ENCODE peak calls at places on chromosomes 11 and 22, in nine cellular contexts. One of them, this sample, is unnamed.

GRCh38 chr11:33775064-33775807 is 916 bp upstream of the FBXO3 start:
- DNase-seq in A549: no peak
- DNase-seq in H54: no peak
- DNase-seq in RCC 7860: no peak
- DNase-seq in nephron progenitor cell: no peak
- DNase-seq in ovary: no peak
- DNase-seq in brain microvascular endothelial cell: no peak
- DNase-seq in BJ: no peak
- DNase-seq in substantia nigra: no peak
- DNase-seq in this sample: no peak

GRCh38 chr11:1225386-1226225 is 2.7 kb downstream of the MUC5B start:
- DNase-seq in A549: no peak
- DNase-seq in ovary: no peak
- DNase-seq in nephron progenitor cell: no peak
- DNase-seq in H54: no peak
- DNase-seq in BJ: no peak
- DNase-seq in brain microvascular endothelial cell: no peak
- DNase-seq in RCC 7860: no peak
- DNase-seq in substantia nigra: no peak
- DNase-seq in this sample: no peak

GRCh38 chr22:48760481-48761238 is 1067.0 kb downstream of the BRD1 start:
- DNase-seq in BJ: no peak
- DNase-seq in A549: no peak
- DNase-seq in brain microvascular endothelial cell: no peak
- DNase-seq in H54: no peak
- DNase-seq in RCC 7860: no peak
- DNase-seq in nephron progenitor cell: no peak
- DNase-seq in substantia nigra: no peak
- DNase-seq in ovary: peak
- DNase-seq in this sample: no peak

GRCh38 chr11:59186130-59186594 is 14.2 kb downstream of the DTX4 start:
- DNase-seq in RCC 7860: no peak
- DNase-seq in H54: peak
- DNase-seq in BJ: no peak
- DNase-seq in A549: peak
- DNase-seq in substantia nigra: no peak
- DNase-seq in brain microvascular endothelial cell: no peak
- DNase-seq in nephron progenitor cell: peak
- DNase-seq in ovary: no peak
- DNase-seq in this sample: peak

GRCh38 chr22:23779083-23779482 is 6.4 kb downstream of the MMP11 start:
- DNase-seq in ovary: no peak
- DNase-seq in RCC 7860: no peak
- DNase-seq in H54: no peak
- DNase-seq in substantia nigra: no peak
- DNase-seq in brain microvascular endothelial cell: no peak
- DNase-seq in nephron progenitor cell: no peak
- DNase-seq in BJ: no peak
- DNase-seq in A549: no peak
- DNase-seq in this sample: no peak

GRCh38 chr11:8682219-8683114 is at the start of the genes RPL27A and TRIM66:
- DNase-seq in A549: peak
- DNase-seq in brain microvascular endothelial cell: peak
- DNase-seq in ovary: peak
- DNase-seq in nephron progenitor cell: peak
- DNase-seq in H54: peak
- DNase-seq in RCC 7860: peak
- DNase-seq in BJ: peak
- DNase-seq in substantia nigra: peak
- DNase-seq in this sample: peak

GRCh38 chr11:74057251-74058151 is 48.6 kb upstream of the UCP3 start:
- DNase-seq in substantia nigra: no peak
- DNase-seq in BJ: no peak
- DNase-seq in A549: no peak
- DNase-seq in ovary: no peak
- DNase-seq in nephron progenitor cell: no peak
- DNase-seq in H54: peak
- DNase-seq in brain microvascular endothelial cell: peak
- DNase-seq in RCC 7860: no peak
- DNase-seq in this sample: no peak

GRCh38 chr11:47768090-47768620 is 1.0 kb upstream of the FNBP4 start:
- DNase-seq in ovary: peak
- DNase-seq in H54: peak
- DNase-seq in substantia nigra: no peak
- DNase-seq in BJ: peak
- DNase-seq in brain microvascular endothelial cell: peak
- DNase-seq in nephron progenitor cell: peak
- DNase-seq in A549: peak
- DNase-seq in RCC 7860: peak
- DNase-seq in this sample: no peak

GRCh38 chr22:19181786-19182471 is 3.4 kb upstream of the SLC25A1 start:
- DNase-seq in H54: no peak
- DNase-seq in nephron progenitor cell: no peak
- DNase-seq in BJ: no peak
- DNase-seq in ovary: no peak
- DNase-seq in substantia nigra: no peak
- DNase-seq in A549: no peak
- DNase-seq in RCC 7860: no peak
- DNase-seq in brain microvascular endothelial cell: no peak
- DNase-seq in this sample: no peak

GRCh38 chr11:3091846-3092602 is 34.8 kb upstream of the CARS1 start:
- DNase-seq in brain microvascular endothelial cell: peak
- DNase-seq in substantia nigra: peak
- DNase-seq in RCC 7860: peak
- DNase-seq in H54: peak
- DNase-seq in BJ: no peak
- DNase-seq in nephron progenitor cell: peak
- DNase-seq in ovary: peak
- DNase-seq in A549: peak
- DNase-seq in this sample: peak

GRCh38 chr11:46918087-46918751 is at the start of gene LRP4:
- DNase-seq in RCC 7860: no peak
- DNase-seq in BJ: no peak
- DNase-seq in ovary: peak
- DNase-seq in substantia nigra: peak
- DNase-seq in nephron progenitor cell: peak
- DNase-seq in brain microvascular endothelial cell: no peak
- DNase-seq in A549: peak
- DNase-seq in H54: no peak
- DNase-seq in this sample: peak

GRCh38 chr11:70637186-70637800 is 239.0 kb downstream of the CTTN start:
- DNase-seq in brain microvascular endothelial cell: no peak
- DNase-seq in A549: no peak
- DNase-seq in H54: no peak
- DNase-seq in substantia nigra: no peak
- DNase-seq in ovary: no peak
- DNase-seq in BJ: no peak
- DNase-seq in nephron progenitor cell: no peak
- DNase-seq in RCC 7860: no peak
- DNase-seq in this sample: no peak

GRCh38 chr11:8707541-8708270 is 25.1 kb downstream of the RPL27A start:
- DNase-seq in substantia nigra: no peak
- DNase-seq in brain microvascular endothelial cell: no peak
- DNase-seq in nephron progenitor cell: no peak
- DNase-seq in BJ: no peak
- DNase-seq in RCC 7860: no peak
- DNase-seq in H54: no peak
- DNase-seq in A549: no peak
- DNase-seq in ovary: peak
- DNase-seq in this sample: peak

GRCh38 chr22:33476716-33477115 is 418.5 kb upstream of the SYN3 start:
- DNase-seq in nephron progenitor cell: no peak
- DNase-seq in H54: peak
- DNase-seq in substantia nigra: no peak
- DNase-seq in ovary: no peak
- DNase-seq in A549: peak
- DNase-seq in brain microvascular endothelial cell: peak
- DNase-seq in BJ: no peak
- DNase-seq in RCC 7860: peak
- DNase-seq in this sample: no peak

GRCh38 chr11:81070948-81071347 is 1630.1 kb upstream of the TENM4 start:
- DNase-seq in nephron progenitor cell: no peak
- DNase-seq in ovary: no peak
- DNase-seq in substantia nigra: no peak
- DNase-seq in A549: no peak
- DNase-seq in H54: no peak
- DNase-seq in brain microvascular endothelial cell: no peak
- DNase-seq in RCC 7860: no peak
- DNase-seq in BJ: no peak
- DNase-seq in this sample: no peak

GRCh38 chr11:9047986-9048522 is 43.3 kb downstream of the SCUBE2 start:
- DNase-seq in A549: no peak
- DNase-seq in substantia nigra: no peak
- DNase-seq in BJ: peak
- DNase-seq in ovary: no peak
- DNase-seq in H54: no peak
- DNase-seq in nephron progenitor cell: no peak
- DNase-seq in brain microvascular endothelial cell: no peak
- DNase-seq in RCC 7860: no peak
- DNase-seq in this sample: no peak

GRCh38 chr11:235180-235997 is 753 bp downstream of the SIRT3 start:
- DNase-seq in substantia nigra: no peak
- DNase-seq in brain microvascular endothelial cell: no peak
- DNase-seq in H54: no peak
- DNase-seq in RCC 7860: no peak
- DNase-seq in ovary: no peak
- DNase-seq in A549: no peak
- DNase-seq in nephron progenitor cell: no peak
- DNase-seq in BJ: no peak
- DNase-seq in this sample: no peak

GRCh38 chr11:128451651-128452470 is 135.5 kb downstream of the ETS1 start:
- DNase-seq in BJ: no peak
- DNase-seq in H54: no peak
- DNase-seq in RCC 7860: no peak
- DNase-seq in A549: no peak
- DNase-seq in nephron progenitor cell: no peak
- DNase-seq in ovary: peak
- DNase-seq in brain microvascular endothelial cell: peak
- DNase-seq in substantia nigra: peak
- DNase-seq in this sample: peak

GRCh38 chr11:130070829-130071205 is 1.1 kb downstream of the APLP2 start:
- DNase-seq in brain microvascular endothelial cell: no peak
- DNase-seq in ovary: no peak
- DNase-seq in BJ: no peak
- DNase-seq in A549: no peak
- DNase-seq in nephron progenitor cell: peak
- DNase-seq in RCC 7860: no peak
- DNase-seq in substantia nigra: no peak
- DNase-seq in H54: no peak
- DNase-seq in this sample: no peak

GRCh38 chr22:47352920-47353700 is 590.7 kb downstream of the TBC1D22A start:
- DNase-seq in brain microvascular endothelial cell: no peak
- DNase-seq in BJ: no peak
- DNase-seq in ovary: no peak
- DNase-seq in substantia nigra: no peak
- DNase-seq in H54: no peak
- DNase-seq in nephron progenitor cell: no peak
- DNase-seq in RCC 7860: no peak
- DNase-seq in A549: no peak
- DNase-seq in this sample: no peak

GRCh38 chr22:37021710-37022482 is 2.4 kb downstream of the MPST start:
- DNase-seq in A549: peak
- DNase-seq in brain microvascular endothelial cell: no peak
- DNase-seq in substantia nigra: peak
- DNase-seq in BJ: no peak
- DNase-seq in nephron progenitor cell: peak
- DNase-seq in ovary: no peak
- DNase-seq in RCC 7860: no peak
- DNase-seq in H54: peak
- DNase-seq in this sample: peak

GRCh38 chr11:109026891-109027489 is 362.1 kb downstream of the DDX10 start:
- DNase-seq in BJ: peak
- DNase-seq in ovary: no peak
- DNase-seq in RCC 7860: no peak
- DNase-seq in A549: no peak
- DNase-seq in brain microvascular endothelial cell: no peak
- DNase-seq in H54: no peak
- DNase-seq in substantia nigra: no peak
- DNase-seq in nephron progenitor cell: no peak
- DNase-seq in this sample: no peak

GRCh38 chr11:128324051-128324481 is 263.3 kb downstream of the ETS1 start:
- DNase-seq in H54: no peak
- DNase-seq in brain microvascular endothelial cell: no peak
- DNase-seq in substantia nigra: no peak
- DNase-seq in nephron progenitor cell: no peak
- DNase-seq in RCC 7860: no peak
- DNase-seq in A549: no peak
- DNase-seq in BJ: no peak
- DNase-seq in ovary: no peak
- DNase-seq in this sample: no peak

GRCh38 chr11:93652161-93652597 is 9.3 kb upstream of the CEP295 start:
- DNase-seq in nephron progenitor cell: peak
- DNase-seq in BJ: no peak
- DNase-seq in ovary: no peak
- DNase-seq in RCC 7860: no peak
- DNase-seq in substantia nigra: no peak
- DNase-seq in H54: no peak
- DNase-seq in A549: peak
- DNase-seq in brain microvascular endothelial cell: peak
- DNase-seq in this sample: no peak

GRCh38 chr11:18802381-18803257 is 11.0 kb upstream of the PTPN5 start:
- DNase-seq in RCC 7860: peak
- DNase-seq in brain microvascular endothelial cell: peak
- DNase-seq in BJ: peak
- DNase-seq in substantia nigra: no peak
- DNase-seq in nephron progenitor cell: peak
- DNase-seq in ovary: no peak
- DNase-seq in H54: peak
- DNase-seq in A549: peak
- DNase-seq in this sample: peak

GRCh38 chr11:35148163-35148562 is 9.2 kb downstream of the CD44 start:
- DNase-seq in BJ: no peak
- DNase-seq in ovary: no peak
- DNase-seq in RCC 7860: no peak
- DNase-seq in brain microvascular endothelial cell: no peak
- DNase-seq in A549: no peak
- DNase-seq in nephron progenitor cell: no peak
- DNase-seq in H54: no peak
- DNase-seq in substantia nigra: no peak
- DNase-seq in this sample: no peak

GRCh38 chr11:84541711-84542340 is 1085.3 kb downstream of the DLG2 start:
- DNase-seq in ovary: no peak
- DNase-seq in A549: no peak
- DNase-seq in BJ: no peak
- DNase-seq in RCC 7860: no peak
- DNase-seq in brain microvascular endothelial cell: peak
- DNase-seq in nephron progenitor cell: no peak
- DNase-seq in H54: no peak
- DNase-seq in substantia nigra: no peak
- DNase-seq in this sample: no peak

GRCh38 chr11:68411501-68411991 is 49.0 kb upstream of the PPP6R3 start:
- DNase-seq in A549: no peak
- DNase-seq in BJ: no peak
- DNase-seq in nephron progenitor cell: no peak
- DNase-seq in substantia nigra: no peak
- DNase-seq in ovary: no peak
- DNase-seq in brain microvascular endothelial cell: no peak
- DNase-seq in H54: no peak
- DNase-seq in RCC 7860: no peak
- DNase-seq in this sample: no peak

GRCh38 chr11:103384652-103385051 is 275.4 kb downstream of the DYNC2H1 start:
- DNase-seq in BJ: no peak
- DNase-seq in ovary: no peak
- DNase-seq in A549: no peak
- DNase-seq in RCC 7860: no peak
- DNase-seq in brain microvascular endothelial cell: no peak
- DNase-seq in substantia nigra: no peak
- DNase-seq in nephron progenitor cell: no peak
- DNase-seq in H54: no peak
- DNase-seq in this sample: no peak

GRCh38 chr22:44685384-44686056 is 16.5 kb upstream of the PRR5 start:
- DNase-seq in H54: peak
- DNase-seq in brain microvascular endothelial cell: peak
- DNase-seq in ovary: no peak
- DNase-seq in BJ: peak
- DNase-seq in nephron progenitor cell: peak
- DNase-seq in RCC 7860: peak
- DNase-seq in A549: peak
- DNase-seq in substantia nigra: no peak
- DNase-seq in this sample: no peak

GRCh38 chr11:8090756-8091155 is 9.7 kb downstream of the TUB start:
- DNase-seq in nephron progenitor cell: peak
- DNase-seq in substantia nigra: no peak
- DNase-seq in H54: no peak
- DNase-seq in BJ: no peak
- DNase-seq in ovary: peak
- DNase-seq in RCC 7860: no peak
- DNase-seq in brain microvascular endothelial cell: peak
- DNase-seq in A549: peak
- DNase-seq in this sample: no peak